ENCODE peak calls at places on chromosomes 12 and 14, in six cellular contexts. M is Right ventricle myocardium superior, V is head of caudate nucleus, B is NCI-H1694 treated with DMSO at 0.1 percent for 48 hours, Z is H9, K is pons. F is an unnamed sample.

GRCh38 chr12:50203691-50204090 is 36.5 kb upstream of the CERS5 start:
- DNase-seq in Z (no peak), B (no peak), K (no peak), V (no peak), M (no peak), F (no peak)

GRCh38 chr14:68789798-68790655 is 2.8 kb downstream of the ZFP36L1 start:
- DNase-seq in Z (no peak), K (peak; percentile 37), M (peak; percentile 52), V (no peak), B (no peak), F (peak; percentile 78)

GRCh38 chr12:113792450-113792849 is 173.7 kb downstream of the RBM19 start:
- DNase-seq in M (no peak), V (no peak), Z (no peak), B (no peak), K (no peak), F (no peak)

GRCh38 chr12:121996945-121997612 is 24.6 kb upstream of the BCL7A start:
- DNase-seq in Z (no peak), K (no peak), B (no peak), V (no peak), M (no peak), F (no peak)

GRCh38 chr14:44889600-44890479 is 71.9 kb downstream of the KLHL28 start:
- DNase-seq in B (no peak), V (no peak), K (no peak), M (no peak), Z (no peak), F (no peak)

GRCh38 chr12:119157528-119157927 is 21.2 kb upstream of the HSPB8 start:
- DNase-seq in V (no peak), Z (no peak), K (no peak), B (peak; percentile 85), M (peak; percentile 88), F (no peak)

GRCh38 chr12:71024281-71024680 is 103.7 kb upstream of the PTPRR start:
- DNase-seq in Z (no peak), B (no peak), M (no peak), K (no peak), V (no peak), F (no peak)

GRCh38 chr12:105798249-105798835 is 340.4 kb downstream of the NUAK1 start:
- DNase-seq in M (no peak), B (no peak), V (no peak), Z (no peak), K (no peak), F (no peak)

GRCh38 chr14:77376380-77376770 is 519 bp downstream of the TMED8 start:
- DNase-seq in K (no peak), B (peak; percentile 41), M (peak; percentile 39), Z (peak; percentile 41), V (peak; percentile 45), F (no peak)

GRCh38 chr12:22396253-22396652 is 61.7 kb upstream of the ST8SIA1 start:
- DNase-seq in K (no peak), M (no peak), V (no peak), Z (no peak), B (no peak), F (no peak)

GRCh38 chr14:96940009-96940408 is 142.8 kb downstream of the VRK1 start:
- DNase-seq in K (no peak), V (no peak), M (no peak), Z (no peak), B (no peak), F (no peak)

GRCh38 chr12:22821985-22822384 is 197.0 kb downstream of the ETNK1 start:
- DNase-seq in M (no peak), K (no peak), B (no peak), Z (no peak), V (no peak), F (no peak)

GRCh38 chr12:80977356-80977755 is 39.6 kb upstream of the LIN7A start:
- DNase-seq in B (no peak), V (no peak), K (no peak), M (no peak), Z (no peak), F (no peak)

GRCh38 chr12:95418142-95418541 is 55.8 kb upstream of the METAP2 start:
- DNase-seq in K (no peak), Z (no peak), M (no peak), B (no peak), V (no peak), F (no peak)

GRCh38 chr12:40692617-40693502 is 621 bp downstream of the CNTN1 start:
- DNase-seq in V (peak; percentile 59), K (peak; percentile 23), Z (peak; percentile 66), M (peak; percentile 31), B (no peak), F (peak; percentile 32)

GRCh38 chr14:69767369-69767999 is 542 bp downstream of the SRSF5 start:
- DNase-seq in Z (peak; percentile 92), K (peak; percentile 85), V (peak; percentile 94), M (peak; percentile 95), B (peak; percentile 88), F (peak; percentile 91)

GRCh38 chr14:95498622-95499353 is 17.7 kb downstream of the SYNE3 start:
- DNase-seq in K (peak; percentile 90), B (peak; percentile 52), Z (no peak), M (no peak), V (peak; percentile 51), F (peak; percentile 83)

GRCh38 chr14:91744068-91744480 is 12.2 kb upstream of the CATSPERB start:
- DNase-seq in V (no peak), K (no peak), M (no peak), B (no peak), Z (no peak), F (no peak)

GRCh38 chr14:68627868-68628604 is 164.8 kb downstream of the ZFP36L1 start:
- DNase-seq in K (peak; percentile 81), B (no peak), Z (peak; percentile 85), M (peak; percentile 77), V (peak; percentile 84), F (peak; percentile 86)

GRCh38 chr12:125340791-125341190 is 275.6 kb downstream of the AACS start:
- DNase-seq in M (no peak), K (peak; percentile 88), Z (no peak), B (no peak), V (peak; percentile 32), F (peak; percentile 51)

GRCh38 chr14:29220077-29220476 is 453.5 kb downstream of the FOXG1 start:
- DNase-seq in V (no peak), Z (no peak), K (no peak), M (no peak), B (peak; percentile 99), F (no peak)

GRCh38 chr12:76919388-76920181 is 40.8 kb upstream of the CSRP2 start:
- DNase-seq in M (no peak), Z (no peak), V (no peak), K (no peak), B (no peak), F (no peak)

GRCh38 chr14:90903101-90903500 is 86.9 kb upstream of the TTC7B start:
- DNase-seq in B (peak; percentile 87), V (peak; percentile 85), Z (no peak), K (peak; percentile 88), M (no peak), F (peak; percentile 79)

GRCh38 chr12:29073631-29074239 is 75.3 kb upstream of the FAR2 start:
- DNase-seq in B (peak; percentile 76), K (peak; percentile 84), M (no peak), Z (no peak), V (peak; percentile 60), F (peak; percentile 67)

GRCh38 chr12:75444444-75445136 is 36.0 kb upstream of the GLIPR1 start:
- DNase-seq in B (no peak), K (no peak), M (no peak), Z (no peak), V (no peak), F (no peak)

GRCh38 chr14:104319489-104320241 is 181.3 kb downstream of the KIF26A start:
- DNase-seq in K (no peak), Z (no peak), V (no peak), M (peak; percentile 40), B (no peak), F (no peak)

GRCh38 chr12:30806989-30807694 is 52.4 kb upstream of the CAPRIN2 start:
- DNase-seq in V (peak; percentile 52), B (peak; percentile 91), Z (peak; percentile 77), K (peak; percentile 69), M (no peak), F (peak; percentile 51)

GRCh38 chr14:88049271-88049670 is 44.3 kb downstream of the GPR65 start:
- DNase-seq in V (no peak), K (no peak), B (no peak), M (no peak), Z (no peak), F (no peak)

GRCh38 chr14:76767681-76768055 is 6.4 kb downstream of the VASH1 start:
- DNase-seq in K (no peak), Z (no peak), M (no peak), B (no peak), V (no peak), F (no peak)

GRCh38 chr14:65263161-65263788 is 149.3 kb upstream of the FUT8 start:
- DNase-seq in K (no peak), Z (no peak), M (no peak), V (no peak), B (no peak), F (no peak)

GRCh38 chr12:47820631-47821345 is 1.1 kb upstream of the HDAC7 start:
- DNase-seq in K (no peak), M (peak; percentile 89), B (no peak), Z (peak; percentile 90), V (peak; percentile 73), F (no peak)

F was measured in midbrain.